ENCODE peak calls at places on chromosomes 7 and 10, in eight cellular contexts. C, J, O, L, N, K, G and P are unnamed samples.

GRCh38 chr7:37694208-37695080 is 10.9 kb downstream of the GPR141 start:
- DNase-seq in C (no peak), J (no peak), O (peak; percentile 7), L (no peak), N (no peak), K (peak; percentile 21), G (no peak), P (no peak)

GRCh38 chr10:51092402-51092801 is 18.1 kb downstream of the PRKG1 start:
- DNase-seq in C (peak; percentile 63), J (no peak), O (no peak), L (peak; percentile 63), N (no peak), K (no peak), G (peak; percentile 53), P (peak; percentile 95)

GRCh38 chr7:29243777-29244655 is 49.4 kb downstream of the CHN2 start:
- DNase-seq in C (no peak), J (peak; percentile 4), O (peak; percentile 65), L (no peak), N (no peak), K (no peak), G (no peak), P (no peak)

GRCh38 chr10:98224509-98224908 is 43.5 kb downstream of the LOXL4 start:
- DNase-seq in C (no peak), J (no peak), O (no peak), L (no peak), N (no peak), K (no peak), G (no peak), P (no peak)

GRCh38 chr10:104966563-104967280 is 325.6 kb downstream of the SORCS3 start:
- DNase-seq in C (no peak), J (no peak), O (no peak), L (no peak), N (no peak), K (no peak), G (no peak), P (no peak)

GRCh38 chr10:43253461-43254198 is 13.2 kb downstream of the RASGEF1A start:
- DNase-seq in C (no peak), J (no peak), O (peak; percentile 54), L (no peak), N (no peak), K (no peak), G (peak; percentile 6), P (peak; percentile 8)

GRCh38 chr7:9939171-9939570 is 1034.5 kb upstream of the PHF14 start:
- DNase-seq in C (peak; percentile 52), J (no peak), O (no peak), L (no peak), N (no peak), K (no peak), G (no peak), P (no peak)

GRCh38 chr7:157540020-157540419 is 203.2 kb downstream of the DNAJB6 start:
- DNase-seq in C (no peak), J (no peak), O (no peak), L (no peak), N (no peak), K (no peak), G (no peak), P (no peak)

GRCh38 chr10:78552261-78552811 is 516.4 kb upstream of the ZMIZ1 start:
- DNase-seq in C (peak; percentile 88), J (no peak), O (no peak), L (peak; percentile 48), N (peak; percentile 47), K (no peak), G (no peak), P (peak; percentile 89)

GRCh38 chr7:30717181-30717580 is 34.8 kb upstream of the INMT start:
- DNase-seq in C (peak; percentile 12), J (no peak), O (peak; percentile 76), L (no peak), N (no peak), K (no peak), G (no peak), P (no peak)

GRCh38 chr7:37081436-37081835 is 357.1 kb upstream of the AOAH start:
- DNase-seq in C (peak; percentile 25), J (peak; percentile 14), O (no peak), L (peak; percentile 41), N (no peak), K (no peak), G (peak; percentile 32), P (peak; percentile 20)

DNA sequence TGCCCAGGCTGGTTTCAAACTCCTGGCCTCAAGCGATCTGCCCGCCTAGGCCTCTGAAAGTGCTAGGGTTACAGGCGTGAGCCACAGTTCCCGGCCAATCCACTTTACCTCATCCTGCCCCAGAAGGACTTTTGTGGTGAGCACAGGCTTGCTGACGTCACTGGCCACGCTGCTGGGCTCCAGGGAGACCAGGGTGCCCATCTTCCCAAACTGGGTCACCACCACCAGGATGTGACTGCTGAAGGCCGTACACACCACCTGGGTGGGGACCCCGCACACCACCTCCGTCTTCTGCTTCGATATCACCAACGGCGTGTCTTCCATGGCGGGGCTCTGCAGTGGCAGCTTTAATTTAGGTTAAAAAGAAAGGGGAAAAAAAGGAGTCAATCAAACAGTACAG is 816 bp downstream of the PSMG3 start:
- DNase-seq in C (peak; percentile 27), J (no peak), O (no peak), L (no peak), N (no peak), K (no peak), G (peak; percentile 32), P (no peak)
- H3K4me3 ChIP-seq in C (peak overlapping the region; percentile 68), J (peak overlapping the region; percentile 62), O (no peak overlapping the region), L (peak overlapping the region; percentile 91), N (peak overlapping the region; percentile 91), K (peak overlapping the region; percentile 60), G (peak overlapping the region; percentile 77), P (peak overlapping the region; percentile 89)

GRCh38 chr7:100895701-100895955 is at the start of gene ACHE:
- DNase-seq in C (no peak), J (no peak), O (peak; percentile 88), L (no peak), N (no peak), K (no peak), G (no peak), P (no peak)

GRCh38 chr7:100896743-100897051 is 1.0 kb upstream of the ACHE start:
- DNase-seq in C (no peak), J (no peak), O (peak; percentile 82), L (no peak), N (no peak), K (no peak), G (no peak), P (no peak)

GRCh38 chr7:100897111-100897608 is 1.5 kb upstream of the ACHE start:
- DNase-seq in C (peak; percentile 27), J (peak; percentile 43), O (peak; percentile 80), L (peak; percentile 76), N (no peak), K (peak; percentile 69), G (peak; percentile 81), P (no peak)

GRCh38 chr7:100894860-100895700 is 608 bp downstream of the ACHE start:
- DNase-seq in C (no peak), J (peak; percentile 62), O (peak; percentile 97), L (peak; percentile 62), N (no peak), K (peak; percentile 93), G (peak; percentile 69), P (peak; percentile 66)

DNA sequence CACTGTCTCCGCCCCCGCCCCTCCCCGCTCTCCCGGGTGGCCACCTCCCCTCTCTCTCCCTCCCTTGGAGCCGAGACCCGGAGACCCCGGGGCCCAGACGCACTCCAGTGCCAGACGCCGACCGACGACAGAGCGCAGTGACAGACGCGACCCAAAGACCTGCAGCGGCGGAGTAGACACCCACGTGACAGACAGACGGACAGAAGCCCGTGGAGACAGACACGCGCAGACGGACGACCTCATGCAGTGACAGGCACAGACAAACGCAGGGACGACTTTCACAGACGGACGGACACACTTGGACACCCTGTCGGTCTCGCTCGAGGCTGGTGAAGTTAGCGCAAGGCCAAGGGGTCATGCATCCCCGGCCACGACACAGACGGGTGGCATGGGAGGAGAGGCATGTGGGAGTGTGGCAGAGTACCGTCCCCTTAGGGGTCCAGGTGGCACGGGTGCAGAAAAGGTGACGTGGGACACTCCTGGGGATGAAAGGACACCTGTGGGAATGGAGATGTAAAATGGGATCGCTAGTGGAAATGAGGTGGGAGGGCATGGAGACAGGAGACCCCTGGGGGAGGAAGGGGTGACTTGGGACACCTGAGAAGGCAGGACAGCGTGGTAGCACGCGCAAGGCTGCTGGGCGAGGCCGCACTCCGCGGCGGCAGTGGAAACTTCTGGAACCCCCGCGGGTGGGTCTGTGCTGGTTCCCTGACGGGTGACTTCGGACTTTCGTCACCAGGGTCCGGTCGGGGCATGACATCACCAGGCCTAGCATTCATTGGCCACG is 461 bp upstream of the ACHE start:
- DNase-seq in C (no peak), J (no peak), O (peak; percentile 72), L (peak; percentile 78), N (no peak), K (peak; percentile 70), G (peak; percentile 76), P (no peak)
- H3K4me3 ChIP-seq in C (peak overlapping the region; percentile 62), J (peak overlapping the region; percentile 59), O (peak overlapping the region; percentile 42), L (peak overlapping the region; percentile 23), N (peak overlapping the region; percentile 58), K (peak overlapping the region; percentile 51), G (peak overlapping the region; percentile 44), P (peak overlapping the region; percentile 34)

GRCh38 chr10:52755297-52756062 is 17.1 kb downstream of the MBL2 start:
- DNase-seq in C (peak; percentile 94), J (no peak), O (no peak), L (peak; percentile 7), N (no peak), K (no peak), G (no peak), P (no peak)

GRCh38 chr10:52757777-52758176 is 14.8 kb downstream of the MBL2 start:
- DNase-seq in C (peak; percentile 62), J (no peak), O (no peak), L (no peak), N (no peak), K (no peak), G (no peak), P (no peak)

GRCh38 chr10:52756295-52756694 is 16.3 kb downstream of the MBL2 start:
- DNase-seq in C (peak; percentile 37), J (no peak), O (no peak), L (no peak), N (no peak), K (no peak), G (no peak), P (no peak)

GRCh38 chr10:52759154-52759553 is 13.4 kb downstream of the MBL2 start:
- DNase-seq in C (peak; percentile 60), J (no peak), O (no peak), L (no peak), N (no peak), K (no peak), G (no peak), P (no peak)

GRCh38 chr10:52758406-52758805 is 14.2 kb downstream of the MBL2 start:
- DNase-seq in C (no peak), J (no peak), O (no peak), L (no peak), N (no peak), K (no peak), G (no peak), P (no peak)
- H3K4me3 ChIP-seq in C (no peak overlapping the region), J (no peak overlapping the region), O (no peak overlapping the region), L (no peak overlapping the region), N (no peak overlapping the region), K (no peak overlapping the region), G (no peak overlapping the region), P (no peak overlapping the region)

DNA sequence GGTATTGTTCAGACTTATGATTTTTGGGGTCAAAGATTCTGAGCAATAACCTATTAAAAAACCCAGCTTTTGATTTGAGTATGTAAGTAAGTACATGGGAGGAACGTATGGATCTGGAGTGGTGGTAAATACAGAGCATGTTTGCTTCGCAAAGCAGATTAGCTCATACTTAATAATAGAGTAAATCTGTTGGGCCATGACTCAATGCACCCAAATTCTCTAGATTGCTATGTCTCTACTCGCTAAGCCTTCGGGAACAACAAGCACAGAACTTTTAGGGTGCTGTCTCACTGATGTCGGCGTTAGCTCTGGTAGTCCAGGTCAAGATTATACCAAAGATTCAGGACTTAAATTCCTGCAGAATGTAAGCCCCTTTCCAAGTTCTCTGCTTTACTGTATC is 801 bp upstream of the MINPP1 start:
- DNase-seq in C (no peak), J (no peak), O (peak; percentile 13), L (no peak), N (no peak), K (peak; percentile 2), G (no peak), P (no peak)
- H3K4me3 ChIP-seq in C (peak overlapping the region; percentile 78), J (peak overlapping the region; percentile 72), O (peak overlapping the region; percentile 90), L (peak overlapping the region; percentile 73), N (peak overlapping the region; percentile 92), K (peak overlapping the region; percentile 99), G (peak overlapping the region; percentile 89), P (peak overlapping the region; percentile 67)